ENCODE peak calls at places on chromosomes 1 and 21, in four cellular contexts. H is HepG2, O is GM12878, P is K562. L is an unnamed sample.

GRCh38 chr1:2593251-2593878 is 6.8 kb downstream of the PRXL2B start:
- DNase-seq in H (no peak), O (no peak), P (no peak), L (no peak)

GRCh38 chr1:28898267-28898955 is 16.0 kb upstream of the EPB41 start:
- DNase-seq in H (no peak), O (no peak), P (no peak), L (no peak)

GRCh38 chr1:84504580-84505021 is 1.6 kb upstream of the SPATA1 start:
- DNase-seq in H (no peak), O (no peak), P (peak), L (no peak)

GRCh38 chr1:66250483-66250882 is 283.5 kb upstream of the SGIP1 start:
- DNase-seq in H (no peak), O (no peak), P (no peak), L (no peak)

GRCh38 chr1:159172599-159173291 is 1.3 kb downstream of the CADM3 start:
- DNase-seq in H (no peak), O (no peak), P (no peak), L (peak)

GRCh38 chr1:10941891-10942541 is 70.4 kb upstream of the TARDBP start:
- DNase-seq in H (no peak), O (no peak), P (peak), L (peak)

GRCh38 chr21:27734146-27734545 is 767.3 kb upstream of the ADAMTS5 start:
- DNase-seq in H (no peak), O (no peak), P (no peak), L (no peak)

GRCh38 chr21:41012425-41012824 is 155.5 kb upstream of the BACE2 start:
- DNase-seq in H (no peak), O (no peak), P (no peak), L (no peak)

GRCh38 chr1:214136336-214136735 is 144.6 kb upstream of the SMYD2 start:
- DNase-seq in H (no peak), O (no peak), P (no peak), L (no peak)

DNA sequence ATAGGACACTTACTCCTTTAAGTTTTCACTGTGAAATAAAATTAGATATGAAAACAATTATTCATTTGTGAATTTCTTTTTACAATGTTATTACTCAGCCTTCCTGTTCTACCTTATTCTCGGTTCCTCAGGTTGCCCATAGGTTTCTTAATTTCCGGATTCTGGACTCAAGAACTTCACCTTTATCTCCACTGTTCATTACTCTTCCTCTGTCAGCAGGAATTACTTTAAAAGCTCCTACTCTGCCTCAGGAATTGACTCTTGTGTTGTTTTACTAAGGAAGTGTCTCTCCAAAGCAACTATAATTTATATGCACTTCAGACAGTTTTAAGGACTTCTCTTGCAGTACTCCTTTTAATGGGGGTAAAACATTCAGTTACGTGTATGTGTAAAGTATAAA is 123.8 kb downstream of the OSBPL9 start:
- DNase-seq in H (no peak), O (no peak), P (no peak), L (no peak)
- TF ChIP-seq CBFB in H (no peak), O (no peak), P (no peak), L (no peak)

GRCh38 chr1:71658295-71658694 is 577.5 kb upstream of the ZRANB2 start:
- DNase-seq in H (no peak), O (no peak), P (no peak), L (no peak)
- TF ChIP-seq CBFB in H (no peak), O (no peak), P (no peak), L (no peak)

GRCh38 chr1:220326578-220326977 is 54.3 kb upstream of the RAB3GAP2 start:
- DNase-seq in H (no peak), O (no peak), P (no peak), L (no peak)
- TF ChIP-seq CBFB in H (no peak), O (no peak), P (no peak), L (no peak)

GRCh38 chr1:206812456-206812855 is 40.2 kb upstream of the IL10 start:
- DNase-seq in H (no peak), O (no peak), P (no peak), L (no peak)

GRCh38 chr1:206804156-206804737 is 32.0 kb upstream of the IL10 start:
- DNase-seq in H (no peak), O (no peak), P (no peak), L (no peak)

GRCh38 chr1:206809504-206810084 is 37.3 kb upstream of the IL10 start:
- DNase-seq in H (peak), O (no peak), P (no peak), L (no peak)

GRCh38 chr1:206805357-206805756 is 33.1 kb upstream of the IL10 start:
- DNase-seq in H (no peak), O (no peak), P (no peak), L (no peak)

GRCh38 chr1:206808615-206809014 is 36.3 kb upstream of the IL10 start:
- DNase-seq in H (peak), O (no peak), P (peak), L (no peak)
- TF ChIP-seq CBFB in H (no peak), O (no peak), P (no peak), L (no peak)

DNA sequence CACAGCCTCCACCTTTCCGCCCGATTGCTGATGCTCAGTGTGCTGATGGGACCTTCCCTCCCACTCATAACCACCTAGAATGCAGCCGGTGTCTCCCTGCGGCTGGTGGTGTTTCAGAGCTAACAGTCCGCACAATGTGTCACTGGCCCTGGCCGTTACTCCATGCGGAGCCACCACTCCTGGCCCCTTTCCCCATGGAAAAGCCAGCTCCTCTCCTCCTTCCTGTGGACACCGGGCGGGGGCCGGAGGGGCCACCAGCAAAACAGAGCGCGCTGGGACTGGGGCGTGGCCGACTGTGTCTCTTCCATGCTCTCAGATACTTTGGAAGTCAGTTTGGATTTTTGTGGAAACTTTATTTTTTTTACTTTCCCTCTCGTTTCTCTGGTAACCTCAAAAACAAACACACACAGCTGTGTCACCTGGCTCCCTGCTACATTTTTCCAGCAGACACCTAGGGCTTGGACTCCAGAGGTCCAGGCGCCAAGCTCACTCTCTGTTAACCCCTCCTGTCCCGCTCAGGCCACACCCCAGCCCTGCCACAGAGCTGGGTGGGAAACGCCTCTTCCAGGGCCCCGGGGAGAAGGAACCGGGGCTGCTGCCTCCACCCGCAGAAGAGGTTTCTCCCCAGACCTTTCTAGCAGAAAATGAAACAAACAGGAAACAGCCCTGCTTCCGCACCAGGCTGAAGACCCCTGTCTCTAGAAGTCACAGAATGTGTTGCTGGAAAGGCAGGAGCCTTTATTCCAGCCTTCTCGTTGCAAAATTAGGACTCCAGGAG is 32.5 kb upstream of the COL6A2 start:
- DNase-seq in H (no peak), O (no peak), P (no peak), L (no peak)
- TF ChIP-seq CBFB in H (no peak), O (no peak), P (no peak), L (no peak)

GRCh38 chr1:161531986-161532875 is 7.9 kb downstream of the HSPA6 start:
- DNase-seq in H (peak), O (no peak), P (peak), L (no peak)
- TF ChIP-seq CBFB in H (no peak), O (no peak), P (no peak), L (no peak)

L was measured in WTC11.